ENCODE peak calls at places on chromosomes 4 and X, in nine cellular contexts. C is type B pancreatic cell; W is fibroblast of lung; R is upper lobe of right lung; Q is WTC11; K is colonic mucosa; M is mammary epithelial cell; Z is upper lobe of left lung; U is CD4-positive, alpha-beta T cell. N is an unnamed sample.

GRCh38 chr4:141410839-141411238 is 190.1 kb downstream of the ZNF330 start:
- DNase-seq in Z (no peak), W (peak), R (no peak), K (no peak), Q (no peak), M (no peak), U (no peak), C (no peak), N (no peak)

GRCh38 chr4:87497141-87497540 is 32.0 kb downstream of the SPARCL1 start:
- DNase-seq in R (no peak), W (no peak), Z (no peak), C (no peak), U (no peak), Q (peak), M (no peak), K (no peak), N (no peak)

GRCh38 chr4:149465941-149466340 is 349.7 kb downstream of the IQCM start:
- DNase-seq in R (no peak), Z (no peak), C (no peak), W (peak), K (no peak), Q (no peak), U (no peak), M (peak), N (no peak)

GRCh38 chr4:103934178-103934789 is 214.5 kb upstream of the TACR3 start:
- DNase-seq in M (peak), Q (no peak), U (no peak), K (no peak), C (no peak), R (no peak), Z (no peak), W (peak), N (no peak)

GRCh38 chr4:174314770-174315169 is 31.1 kb downstream of the CEP44 start:
- DNase-seq in W (peak), Z (no peak), Q (no peak), R (no peak), K (no peak), C (no peak), U (no peak), M (peak), N (no peak)

GRCh38 chr4:82561745-82562552 is at the start of gene TMEM150C:
- DNase-seq in W (peak), Q (peak), U (no peak), C (no peak), Z (peak), R (no peak), K (peak), M (no peak), N (peak)

GRCh38 chr4:153591441-153591840 is 92.6 kb upstream of the TLR2 start:
- DNase-seq in U (no peak), K (no peak), W (no peak), R (no peak), Q (no peak), M (no peak), C (no peak), Z (no peak), N (no peak)

GRCh38 chr4:13982008-13982407 is 354.5 kb upstream of the BOD1L1 start:
- DNase-seq in W (no peak), U (no peak), M (no peak), Q (no peak), Z (no peak), C (no peak), R (no peak), K (no peak), N (no peak)

GRCh38 chr4:71130827-71131603 is 137.6 kb downstream of the DCK start:
- DNase-seq in Z (no peak), Q (no peak), C (no peak), M (no peak), U (no peak), W (peak), K (no peak), R (no peak), N (no peak)

GRCh38 chr4:109424093-109424818 is 9.4 kb upstream of the SEC24B start:
- DNase-seq in Q (no peak), M (no peak), R (no peak), W (no peak), Z (no peak), C (no peak), K (no peak), U (no peak), N (no peak)

GRCh38 chr4:88817740-88818139 is 120.1 kb upstream of the NAP1L5 start:
- DNase-seq in C (no peak), W (no peak), M (no peak), R (no peak), K (no peak), U (no peak), Q (no peak), Z (no peak), N (no peak)

GRCh38 chr4:79213702-79214101 is 112.2 kb downstream of the NAA11 start:
- DNase-seq in C (no peak), U (no peak), K (no peak), Z (no peak), Q (no peak), W (no peak), M (no peak), R (no peak), N (no peak)

GRCh38 chr4:143616771-143617170 is 83.7 kb downstream of the FREM3 start:
- DNase-seq in U (no peak), Q (no peak), W (peak), R (no peak), C (no peak), K (no peak), Z (no peak), M (peak), N (no peak)

GRCh38 chr4:112201915-112202505 is 29.6 kb upstream of the AP1AR start:
- DNase-seq in M (no peak), U (no peak), Q (no peak), K (no peak), W (no peak), R (no peak), C (no peak), Z (no peak), N (no peak)

GRCh38 chrX:46165866-46166265 is 379.4 kb downstream of the ZNF674 start:
- DNase-seq in W (no peak), Z (no peak), R (no peak), U (no peak), Q (no peak), M (no peak), C (no peak), K (no peak), N (no peak)

GRCh38 chr4:2259036-2259540 is 2.8 kb downstream of the MXD4 start:
- DNase-seq in Q (no peak), K (peak), M (no peak), R (peak), Z (peak), U (no peak), C (no peak), W (no peak), N (no peak)

GRCh38 chr4:76703676-76704075 is 194.3 kb downstream of the SOWAHB start:
- DNase-seq in C (no peak), M (no peak), Q (no peak), U (no peak), K (no peak), W (peak), Z (no peak), R (no peak), N (no peak)

GRCh38 chr4:114296126-114296525 is 302.5 kb upstream of the UGT8 start:
- DNase-seq in Z (peak), M (no peak), K (no peak), Q (no peak), U (no peak), W (no peak), R (peak), C (no peak), N (no peak)

GRCh38 chrX:130778773-130779172 is 124.2 kb downstream of the ENOX2 start:
- DNase-seq in Q (no peak), K (no peak), R (no peak), Z (no peak), U (no peak), M (peak), C (no peak), W (peak), N (no peak)

GRCh38 chrX:100685284-100685996 is 41.4 kb downstream of the SRPX2 start:
- DNase-seq in M (peak), W (peak), R (no peak), C (peak), K (peak), Z (no peak), U (peak), Q (peak), N (peak)

GRCh38 chrX:150044556-150044955 is 106.3 kb upstream of the EOLA2 start:
- DNase-seq in Q (no peak), Z (no peak), U (no peak), C (no peak), M (peak), R (no peak), K (no peak), W (peak), N (no peak)

GRCh38 chr4:152115794-152116193 is 355.0 kb upstream of the GATB start:
- DNase-seq in R (no peak), M (no peak), U (peak), K (no peak), W (no peak), C (no peak), Z (no peak), Q (no peak), N (no peak)

GRCh38 chr4:172830295-172830764 is 338.3 kb upstream of the GALNT7 start:
- DNase-seq in K (no peak), R (no peak), C (no peak), U (no peak), Q (no peak), Z (no peak), M (no peak), W (no peak), N (no peak)

GRCh38 chrX:46777971-46778810 is 19.3 kb upstream of the SLC9A7 start:
- DNase-seq in U (no peak), Q (no peak), C (no peak), K (no peak), W (peak), M (no peak), Z (no peak), R (no peak), N (no peak)

GRCh38 chrX:151801980-151802379 is 67.4 kb downstream of the CNGA2 start:
- DNase-seq in Q (no peak), M (no peak), K (no peak), U (no peak), C (no peak), W (no peak), R (no peak), Z (no peak), N (no peak)

GRCh38 chrX:134369576-134369975 is 90.4 kb upstream of the HPRT1 start:
- DNase-seq in W (no peak), R (no peak), U (no peak), K (no peak), Z (no peak), C (no peak), M (no peak), Q (no peak), N (no peak)

GRCh38 chr4:128177376-128177959 is 110.1 kb downstream of the PGRMC2 start:
- DNase-seq in M (peak), C (no peak), Z (no peak), W (peak), R (no peak), K (no peak), U (no peak), Q (no peak), N (no peak)

GRCh38 chrX:83416273-83416672 is 91.8 kb upstream of the POU3F4 start:
- DNase-seq in M (no peak), Q (no peak), Z (no peak), U (no peak), K (no peak), R (no peak), C (no peak), W (no peak), N (no peak)

GRCh38 chr4:2259541-2260267 is 2.2 kb downstream of the MXD4 start:
- DNase-seq in K (no peak), M (no peak), U (no peak), W (no peak), Q (peak), C (peak), Z (peak), R (peak), N (no peak)

GRCh38 chr4:152356428-152357034 is 179.4 kb downstream of the FBXW7 start:
- DNase-seq in W (peak), C (no peak), U (no peak), M (no peak), Q (no peak), R (no peak), Z (no peak), K (no peak), N (no peak)

GRCh38 chr4:145799225-145799624 is 119.3 kb downstream of the C4orf51 start:
- DNase-seq in Q (no peak), R (no peak), C (no peak), Z (no peak), M (no peak), W (no peak), U (no peak), K (no peak), N (no peak)

GRCh38 chr4:73831569-73831968 is 4.9 kb upstream of the CXCL6 start:
- DNase-seq in U (no peak), Q (no peak), K (no peak), M (no peak), R (no peak), Z (no peak), C (no peak), W (peak), N (no peak)

GRCh38 chr4:18568600-18568999 is 547.0 kb upstream of the LCORL start:
- DNase-seq in U (no peak), M (no peak), W (no peak), Q (no peak), R (no peak), C (no peak), Z (no peak), K (no peak), N (no peak)
- TF ChIP-seq CTCF in U (no peak), M (no peak), W (no peak), Q (no peak), R (no peak), C (peak), Z (no peak), K (no peak), N (peak)

DNA sequence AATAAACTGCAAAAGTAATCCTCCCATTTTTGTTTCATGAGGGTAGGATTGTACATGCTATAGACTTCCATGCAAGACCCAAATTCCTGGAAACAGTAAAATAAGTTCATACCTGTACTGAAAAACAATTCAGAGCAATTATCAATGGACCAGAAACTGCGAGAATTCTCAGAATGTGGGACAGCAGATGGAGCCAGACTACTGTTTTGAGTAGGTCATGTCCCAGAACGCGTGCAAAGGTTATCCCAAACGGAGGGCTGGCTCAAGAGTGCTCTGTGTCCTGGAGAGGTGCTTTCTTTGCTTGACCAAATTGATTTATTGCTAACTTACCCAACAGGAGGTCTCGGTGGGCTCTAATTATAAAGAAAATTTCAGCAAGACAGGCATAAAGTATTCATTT is 1.7 kb upstream of the MAGEH1 start:
- DNase-seq in C (no peak), M (no peak), R (no peak), Z (no peak), Q (no peak), U (no peak), K (no peak), W (no peak), N (no peak)
- TF ChIP-seq CTCF in C (peak), M (no peak), R (peak), Z (no peak), Q (no peak), U (no peak), K (no peak), W (no peak), N (no peak)

DNA sequence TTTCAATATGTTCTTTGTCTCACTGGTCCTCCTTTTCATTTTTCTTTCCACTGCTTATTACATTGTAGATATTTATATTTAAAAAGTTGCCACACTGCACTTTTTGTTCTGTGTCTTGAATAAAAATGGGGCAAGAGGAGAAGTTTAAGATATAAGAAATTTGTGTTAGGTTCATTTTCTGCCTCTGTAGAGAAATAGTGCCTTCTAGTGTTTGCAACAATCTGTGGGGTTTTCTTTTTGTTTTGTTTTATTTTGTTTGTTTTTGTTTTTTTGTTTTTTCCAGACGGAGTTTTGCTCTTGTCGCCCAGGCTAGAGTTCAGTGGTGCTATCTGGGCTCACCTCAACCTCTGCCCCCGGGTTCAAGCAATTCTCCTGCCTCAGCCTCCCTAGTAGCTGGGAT is 20.1 kb upstream of the SMIM14 start:
- DNase-seq in Z (no peak), Q (no peak), R (no peak), M (no peak), W (no peak), K (no peak), C (no peak), U (no peak), N (no peak)
- TF ChIP-seq CTCF in Z (no peak), Q (no peak), R (no peak), M (peak), W (peak), K (peak), C (no peak), U (peak), N (no peak)

GRCh38 chr4:184939978-184940377 is 78.3 kb upstream of the HELT start:
- DNase-seq in W (no peak), M (no peak), R (no peak), C (no peak), K (no peak), Z (no peak), U (no peak), Q (no peak), N (no peak)
- TF ChIP-seq CTCF in W (no peak), M (no peak), R (no peak), C (no peak), K (no peak), Z (no peak), U (no peak), Q (no peak), N (no peak)

DNA sequence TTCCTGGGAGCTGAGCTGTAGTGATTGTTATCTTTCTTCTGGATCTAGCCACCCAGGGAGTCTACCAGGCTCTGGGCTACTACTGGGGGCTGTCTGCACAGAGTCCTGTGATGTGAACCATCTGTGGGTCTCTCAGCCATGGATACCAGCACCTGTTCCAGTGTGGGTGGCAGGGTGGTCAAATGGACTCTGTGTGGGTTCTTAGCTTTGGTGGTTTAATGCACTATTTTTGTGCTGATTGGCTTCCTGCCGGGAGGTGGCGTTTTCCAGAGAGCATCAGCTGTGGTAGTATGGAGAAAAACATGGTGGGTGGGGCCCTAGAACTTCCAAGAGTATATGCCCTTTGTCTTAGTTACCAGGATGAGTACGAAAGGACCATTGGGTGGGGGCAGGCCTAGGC is 264.7 kb upstream of the LDB2 start:
- DNase-seq in Z (no peak), M (no peak), Q (no peak), K (no peak), C (no peak), R (no peak), W (no peak), U (no peak), N (no peak)
- TF ChIP-seq CTCF in Z (no peak), M (no peak), Q (no peak), K (no peak), C (no peak), R (no peak), W (no peak), U (no peak), N (no peak)

DNA sequence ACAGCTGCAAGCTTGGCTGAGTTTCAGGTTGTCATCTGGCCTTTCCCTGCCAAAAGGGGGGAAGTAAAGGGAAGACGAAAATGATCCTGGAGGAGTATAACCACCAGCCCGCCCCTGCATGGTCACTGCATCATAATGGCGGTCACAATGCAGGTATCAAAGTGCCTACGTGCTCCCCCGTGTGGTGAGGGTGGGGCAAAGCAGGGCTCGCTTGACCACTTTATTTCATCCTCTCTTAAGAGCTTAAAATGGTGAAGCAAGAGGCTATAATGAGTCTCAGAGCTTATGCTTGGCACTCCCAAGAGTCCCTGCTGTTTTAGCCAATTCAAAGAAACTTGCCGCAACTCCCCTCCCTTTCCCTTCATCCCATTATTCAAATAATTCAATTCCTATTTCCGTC is 105.6 kb downstream of the APOOL start:
- DNase-seq in K (no peak), R (no peak), C (no peak), U (no peak), Z (no peak), M (no peak), W (no peak), Q (peak), N (no peak)
- TF ChIP-seq CTCF in K (peak), R (peak), C (peak), U (no peak), Z (no peak), M (peak), W (no peak), Q (peak), N (peak)

GRCh38 chrX:53479295-53479694 is 45.1 kb upstream of the HSD17B10 start:
- DNase-seq in W (peak), Q (no peak), Z (no peak), K (no peak), M (peak), C (no peak), U (no peak), R (no peak), N (no peak)
- TF ChIP-seq CTCF in W (no peak), Q (no peak), Z (no peak), K (no peak), M (no peak), C (no peak), U (no peak), R (no peak), N (no peak)

GRCh38 chr4:55684276-55684675 is 48.2 kb upstream of the NMU start:
- DNase-seq in Q (no peak), M (no peak), U (no peak), C (no peak), Z (no peak), K (no peak), R (no peak), W (no peak), N (no peak)
- TF ChIP-seq CTCF in Q (no peak), M (no peak), U (no peak), C (no peak), Z (no peak), K (no peak), R (no peak), W (no peak), N (no peak)

GRCh38 chr4:11623726-11624037 is 195.0 kb upstream of the HS3ST1 start:
- DNase-seq in Q (peak), R (no peak), M (peak), U (no peak), Z (no peak), K (peak), C (no peak), W (no peak), N (no peak)
- TF ChIP-seq CTCF in Q (no peak), R (peak), M (no peak), U (peak), Z (no peak), K (peak), C (peak), W (no peak), N (no peak)

N was measured in D721Med.